ENCODE peak calls at places on chromosomes 6 and 20, in five cellular contexts. P is choroid plexus epithelial cell, Q is GM23248, H is amygdala, X is mucosa of gallbladder. U is an unnamed sample.

GRCh38 chr6:6885521-6886088 is 222.2 kb upstream of the RREB1 start:
- DNase-seq in P (peak; percentile 16), Q (no peak), H (peak; percentile 12), X (peak; percentile 50), U (no peak)

GRCh38 chr6:75098709-75099108 is 107.1 kb downstream of the COL12A1 start:
- DNase-seq in P (peak; percentile 99), Q (peak; percentile 97), H (no peak), X (peak; percentile 88), U (peak; percentile 97)

GRCh38 chr20:13231031-13231752 is 10.1 kb downstream of the ISM1 start:
- DNase-seq in P (no peak), Q (peak; percentile 88), H (no peak), X (no peak), U (no peak)

GRCh38 chr6:33251390-33252012 is 20.2 kb downstream of the VPS52 start:
- DNase-seq in P (peak; percentile 22), Q (peak; percentile 58), H (no peak), X (no peak), U (no peak)

GRCh38 chr6:7899889-7900213 is 10.7 kb downstream of the TXNDC5 start:
- DNase-seq in P (no peak), Q (no peak), H (no peak), X (no peak), U (no peak)

GRCh38 chr6:30556714-30556963 is 350 bp upstream of the GNL1 start:
- DNase-seq in P (no peak), Q (no peak), H (no peak), X (peak; percentile 91), U (no peak)

GRCh38 chr20:20566523-20566922 is 145.9 kb downstream of the RALGAPA2 start:
- DNase-seq in P (no peak), Q (no peak), H (no peak), X (no peak), U (no peak)

GRCh38 chr6:32192608-32193039 is at the start of gene GPSM3:
- DNase-seq in P (peak; percentile 56), Q (peak; percentile 25), H (no peak), X (no peak), U (peak; percentile 44)

GRCh38 chr20:63114693-63115069 is 101.2 kb downstream of the YTHDF1 start:
- DNase-seq in P (no peak), Q (no peak), H (no peak), X (no peak), U (no peak)

GRCh38 chr6:1942834-1943233 is 302.6 kb downstream of the GMDS start:
- DNase-seq in P (no peak), Q (no peak), H (no peak), X (no peak), U (no peak)

GRCh38 chr20:46720776-46721425 is 11.5 kb downstream of the SLC2A10 start:
- DNase-seq in P (peak; percentile 18), Q (peak; percentile 12), H (no peak), X (no peak), U (no peak)

GRCh38 chr6:160442151-160442550 is 94.0 kb downstream of the SLC22A3 start:
- DNase-seq in P (no peak), Q (no peak), H (no peak), X (no peak), U (no peak)

GRCh38 chr6:149545258-149545753 is 537 bp downstream of the PPIL4 start:
- DNase-seq in P (peak; percentile 86), Q (peak; percentile 89), H (peak; percentile 46), X (peak; percentile 17), U (peak; percentile 67)

GRCh38 chr20:271069-271468 is 13.5 kb downstream of the DEFB132 start:
- DNase-seq in P (no peak), Q (no peak), H (no peak), X (peak; percentile 5), U (no peak)

GRCh38 chr6:143390278-143390677 is 60.2 kb downstream of the ADAT2 start:
- DNase-seq in P (no peak), Q (no peak), H (no peak), X (no peak), U (no peak)

GRCh38 chr6:5762561-5762968 is 244.2 kb downstream of the NRN1 start:
- DNase-seq in P (no peak), Q (no peak), H (no peak), X (no peak), U (no peak)

GRCh38 chr6:52317841-52318581 is 33.5 kb upstream of the MCM3 start:
- DNase-seq in P (peak; percentile 75), Q (peak; percentile 85), H (no peak), X (no peak), U (peak; percentile 72)

GRCh38 chr20:53899351-53900167 is 170.8 kb downstream of the BCAS1 start:
- DNase-seq in P (no peak), Q (peak; percentile 83), H (no peak), X (peak; percentile 36), U (peak; percentile 83)

GRCh38 chr20:10322073-10323012 is 103.7 kb downstream of the SNAP25 start:
- DNase-seq in P (no peak), Q (peak; percentile 61), H (no peak), X (no peak), U (no peak)

GRCh38 chr20:51961964-51962761 is 159.8 kb upstream of the SALL4 start:
- DNase-seq in P (no peak), Q (no peak), H (no peak), X (no peak), U (no peak)

GRCh38 chr6:61809004-61809595 is 476.9 kb downstream of the KHDRBS2 start:
- DNase-seq in P (peak; percentile 24), Q (peak; percentile 36), H (no peak), X (no peak), U (no peak)

GRCh38 chr6:134424131-134424794 is 106.4 kb upstream of the SGK1 start:
- DNase-seq in P (peak; percentile 38), Q (peak; percentile 60), H (no peak), X (no peak), U (no peak)

GRCh38 chr6:98672681-98673475 is 161.5 kb upstream of the POU3F2 start:
- DNase-seq in P (no peak), Q (no peak), H (no peak), X (no peak), U (no peak)

U was measured in amniotic epithelial cell.